ENCODE peak calls at places on chromosomes 5 and 9, in five cellular contexts. V is fibroblast of mammary gland, J is D721Med, M is pulmonary artery endothelial cell, F is T-cell. H is an unnamed sample.

GRCh38 chr5:159313197-159313596 is 17.1 kb downstream of the IL12B start:
- DNase-seq in V (no peak), J (no peak), M (no peak), F (no peak), H (no peak)

GRCh38 chr5:154756203-154756870 is 1.2 kb downstream of the LARP1 start:
- DNase-seq in V (no peak), J (no peak), M (no peak), F (peak; percentile 31), H (peak; percentile 79)

GRCh38 chr5:17143335-17143734 is 74.1 kb upstream of the BASP1 start:
- DNase-seq in V (no peak), J (no peak), M (no peak), F (no peak), H (no peak)

GRCh38 chr5:38600334-38601045 is 44.0 kb upstream of the LIFR start:
- DNase-seq in V (peak; percentile 71), J (no peak), M (no peak), F (no peak), H (no peak)

GRCh38 chr9:68685770-68686169 is 19.3 kb upstream of the PIP5K1B start:
- DNase-seq in V (no peak), J (no peak), M (no peak), F (no peak), H (no peak)

GRCh38 chr9:112970939-112971338 is 41.1 kb downstream of the ZNF883 start:
- DNase-seq in V (peak; percentile 23), J (no peak), M (no peak), F (no peak), H (no peak)

GRCh38 chr5:77428033-77428432 is 64.1 kb downstream of the WDR41 start:
- DNase-seq in V (peak; percentile 53), J (no peak), M (no peak), F (no peak), H (no peak)

GRCh38 chr9:126329476-126330275 is 3.0 kb downstream of the MVB12B start:
- DNase-seq in V (no peak), J (no peak), M (no peak), F (no peak), H (no peak)

GRCh38 chr9:38017149-38017884 is 51.7 kb downstream of the SHB start:
- DNase-seq in V (no peak), J (no peak), M (no peak), F (no peak), H (no peak)

GRCh38 chr9:78989031-78989658 is 582.6 kb upstream of the TLE4 start:
- DNase-seq in V (no peak), J (no peak), M (no peak), F (no peak), H (no peak)

GRCh38 chr9:130212543-130213297 is 40.5 kb downstream of the NCS1 start:
- DNase-seq in V (no peak), J (no peak), M (no peak), F (no peak), H (no peak)

GRCh38 chr9:86408121-86408520 is 53.9 kb upstream of the TUT7 start:
- DNase-seq in V (peak; percentile 77), J (no peak), M (no peak), F (no peak), H (no peak)

GRCh38 chr9:131732061-131732526 is 7.8 kb downstream of the RAPGEF1 start:
- DNase-seq in V (peak; percentile 69), J (no peak), M (no peak), F (no peak), H (no peak)

GRCh38 chr9:112041536-112042243 is 133.4 kb downstream of the SUSD1 start:
- DNase-seq in V (peak; percentile 99), J (no peak), M (peak; percentile 63), F (no peak), H (no peak)

GRCh38 chr5:154861946-154862345 is 3.5 kb downstream of the CNOT8 start:
- DNase-seq in V (no peak), J (no peak), M (no peak), F (no peak), H (no peak)

H was measured in activated effector memory CD4-positive, alpha-beta T cell treated with anti-CD3 and anti-CD28 coated beads, Interleukin-2, amount 50 U/mL, for 16 hours.